ENCODE peak calls at places on chromosome 20, in nine cellular contexts. L is astrocyte; I is activated CD4-positive, alpha-beta T cell treated with anti-CD3 and anti-CD28 coated beads for 48 hours; P is nucleus accumbens; Y is fibroblast of lung; G is SK-N-MC; J is fibroblast of the conjunctiva; K is EL; E is pons. N is an unnamed sample.

GRCh38 chr20:20520776-20521175 is 152.9 kb downstream of the INSM1 start:
- DNase-seq in L (peak), I (no peak), P (no peak), Y (peak), G (no peak), J (no peak), K (peak), E (no peak), N (peak)

GRCh38 chr20:2859330-2860121 is 13.8 kb upstream of the PTPRA start:
- DNase-seq in L (peak), I (no peak), P (peak), Y (peak), G (no peak), J (no peak), K (peak), E (peak), N (no peak)

GRCh38 chr20:41047975-41048305 is 19.3 kb downstream of the TOP1 start:
- DNase-seq in L (no peak), I (no peak), P (no peak), Y (no peak), G (no peak), J (no peak), K (peak), E (no peak), N (peak)

GRCh38 chr20:64205611-64206026 is 41.4 kb downstream of the MYT1 start:
- DNase-seq in L (no peak), I (no peak), P (peak), Y (no peak), G (no peak), J (no peak), K (no peak), E (peak), N (no peak)

GRCh38 chr20:10216146-10216741 is 2.4 kb upstream of the SNAP25 start:
- DNase-seq in L (peak), I (no peak), P (no peak), Y (peak), G (no peak), J (no peak), K (peak), E (no peak), N (peak)

GRCh38 chr20:64201653-64202052 is 37.4 kb downstream of the MYT1 start:
- DNase-seq in L (no peak), I (no peak), P (no peak), Y (no peak), G (no peak), J (no peak), K (no peak), E (no peak), N (no peak)

GRCh38 chr20:60658661-60659060 is 593.4 kb upstream of the CDH4 start:
- DNase-seq in L (no peak), I (no peak), P (no peak), Y (no peak), G (no peak), J (no peak), K (no peak), E (no peak), N (no peak)

GRCh38 chr20:45946149-45946970 is 11.9 kb downstream of the PCIF1 start:
- DNase-seq in L (peak), I (peak), P (peak), Y (peak), G (no peak), J (peak), K (peak), E (peak), N (no peak)

GRCh38 chr20:2261105-2261504 is 34.7 kb upstream of the TGM3 start:
- DNase-seq in L (no peak), I (no peak), P (no peak), Y (peak), G (no peak), J (no peak), K (no peak), E (no peak), N (no peak)

GRCh38 chr20:64255361-64256281 is at the start of gene PCMTD2:
- DNase-seq in L (peak), I (peak), P (peak), Y (peak), G (no peak), J (peak), K (peak), E (peak), N (peak)

GRCh38 chr20:22689246-22689645 is 104.9 kb upstream of the FOXA2 start:
- DNase-seq in L (no peak), I (no peak), P (no peak), Y (no peak), G (no peak), J (no peak), K (no peak), E (no peak), N (no peak)

GRCh38 chr20:19817017-19817416 is 59.0 kb downstream of the RIN2 start:
- DNase-seq in L (peak), I (no peak), P (no peak), Y (peak), G (no peak), J (peak), K (peak), E (no peak), N (no peak)

GRCh38 chr20:25044261-25044560 is 13.7 kb downstream of the ACSS1 start:
- DNase-seq in L (no peak), I (no peak), P (no peak), Y (no peak), G (no peak), J (no peak), K (no peak), E (no peak), N (no peak)